ENCODE peak calls at places on chromosomes 2 and 18, in ten cellular contexts. W is H1, E is NB4, Q is heart right ventricle, O is HCT116, I is HepG2, F is transverse colon, S is neural progenitor cell, H is spleen, L is GM06990. X is an unnamed sample.

GRCh38 chr18:48165104-48165866 is 234.8 kb upstream of the SMAD2 start:
- DNase-seq in S (no peak), F (peak), L (no peak), O (no peak), Q (no peak), I (peak), W (no peak), H (no peak), E (peak), X (no peak)

GRCh38 chr2:100141906-100142305 is 484 bp downstream of the AFF3 start:
- DNase-seq in L (no peak), Q (no peak), F (no peak), O (no peak), S (no peak), I (no peak), E (peak), W (no peak), H (no peak), X (no peak)

GRCh38 chr2:2890246-2890645 is 487.4 kb downstream of the EIPR1 start:
- DNase-seq in S (no peak), H (no peak), E (no peak), O (no peak), F (no peak), I (no peak), L (no peak), W (no peak), Q (no peak), X (no peak)

GRCh38 chr2:142997254-142997653 is 119.8 kb downstream of the KYNU start:
- DNase-seq in O (no peak), E (no peak), S (no peak), W (no peak), Q (no peak), H (no peak), L (no peak), F (no peak), I (no peak), X (no peak)

GRCh38 chr2:234793211-234793610 is 158.6 kb upstream of the SH3BP4 start:
- DNase-seq in E (no peak), F (no peak), Q (no peak), I (no peak), S (no peak), W (no peak), O (no peak), L (no peak), H (no peak), X (no peak)

GRCh38 chr2:229586746-229587705 is 127.3 kb downstream of the DNER start:
- DNase-seq in W (peak), O (peak), S (peak), I (peak), Q (peak), L (no peak), H (peak), F (peak), E (peak), X (peak)

GRCh38 chr18:30280861-30281470 is 761.6 kb downstream of the DSC3 start:
- DNase-seq in S (peak), E (peak), I (peak), Q (peak), O (peak), H (no peak), W (no peak), L (no peak), F (no peak), X (peak)

GRCh38 chr2:62208758-62209114 is 12.8 kb downstream of the B3GNT2 start:
- DNase-seq in Q (no peak), I (no peak), O (no peak), S (no peak), F (no peak), H (no peak), E (no peak), W (no peak), L (no peak), X (no peak)

GRCh38 chr2:99608861-99609260 is 119.0 kb upstream of the REV1 start:
- DNase-seq in W (no peak), L (no peak), E (no peak), O (no peak), Q (no peak), S (no peak), I (no peak), H (no peak), F (no peak), X (no peak)

GRCh38 chr18:56238576-56238975 is 399.8 kb downstream of the TXNL1 start:
- DNase-seq in O (no peak), S (no peak), E (peak), I (no peak), Q (no peak), W (no peak), L (no peak), H (no peak), F (no peak), X (peak)

GRCh38 chr2:109537565-109538221 is 76.1 kb downstream of the SEPTIN10 start:
- DNase-seq in H (no peak), O (no peak), E (no peak), S (no peak), Q (no peak), L (no peak), W (no peak), I (peak), F (no peak), X (peak)

GRCh38 chr18:4172491-4172890 is 282.6 kb downstream of the DLGAP1 start:
- DNase-seq in L (no peak), I (no peak), O (no peak), F (no peak), Q (no peak), W (no peak), E (no peak), H (no peak), S (no peak), X (no peak)

GRCh38 chr2:62894966-62895631 is 155.5 kb upstream of the OTX1 start:
- DNase-seq in I (no peak), H (no peak), O (no peak), L (no peak), E (no peak), Q (no peak), W (no peak), F (no peak), S (no peak), X (no peak)

GRCh38 chr2:206083602-206084467 is 2.1 kb downstream of the INO80D start:
- DNase-seq in S (peak), L (no peak), H (no peak), Q (no peak), W (peak), I (no peak), O (no peak), F (peak), E (peak), X (no peak)

GRCh38 chr2:10810175-10811161 is 2.1 kb downstream of the PDIA6 start:
- DNase-seq in O (no peak), W (no peak), E (peak), S (no peak), H (no peak), Q (no peak), I (no peak), F (no peak), L (peak), X (peak)

GRCh38 chr2:120596990-120597594 is 138.6 kb upstream of the GLI2 start:
- DNase-seq in L (no peak), Q (peak), F (peak), W (no peak), S (peak), E (peak), I (no peak), H (peak), O (no peak), X (peak)

GRCh38 chr2:152950125-152950524 is 231.7 kb downstream of the ARL6IP6 start:
- DNase-seq in I (no peak), O (no peak), Q (no peak), F (no peak), E (peak), L (no peak), W (peak), H (no peak), S (peak), X (peak)

GRCh38 chr18:31819106-31819924 is 58.6 kb upstream of the SLC25A52 start:
- DNase-seq in S (peak), Q (no peak), W (peak), L (no peak), E (peak), I (peak), H (no peak), F (no peak), O (peak), X (peak)

GRCh38 chr2:182426082-182426914 is 538 bp downstream of the PDE1A start:
- DNase-seq in L (no peak), Q (no peak), E (peak), I (no peak), S (no peak), F (no peak), H (no peak), O (no peak), W (no peak), X (peak)

GRCh38 chr2:182422864-182423263 is 4.0 kb downstream of the PDE1A start:
- DNase-seq in S (no peak), L (no peak), O (no peak), Q (no peak), F (no peak), E (no peak), I (no peak), W (no peak), H (no peak), X (no peak)

GRCh38 chr2:182432051-182432450 is 5.2 kb upstream of the PDE1A start:
- DNase-seq in L (no peak), Q (no peak), O (no peak), H (no peak), I (no peak), E (no peak), W (no peak), S (no peak), F (no peak), X (no peak)

GRCh38 chr2:182426915-182427233 is at the start of gene PDE1A:
- DNase-seq in W (no peak), F (peak), O (no peak), S (no peak), I (no peak), L (no peak), E (no peak), Q (peak), H (no peak), X (no peak)
- H3K4me3 ChIP-seq in W (no peak), F (peak), O (no peak), S (no peak), I (no peak), L (no peak), E (no peak), Q (peak), H (peak), X (no peak)

GRCh38 chr18:64103979-64104378 is 44.9 kb downstream of the LINC00305 start:
- DNase-seq in L (no peak), W (peak), I (peak), F (no peak), H (no peak), Q (no peak), S (peak), E (no peak), O (no peak), X (no peak)
- TF ChIP-seq CTCF in L (no peak), W (peak), I (peak), F (no peak), H (no peak), Q (no peak), S (peak), E (peak), O (peak), X (no peak)

GRCh38 chr2:191018663-191019119 is 4.7 kb upstream of the STAT1 start:
- DNase-seq in L (no peak), H (no peak), S (no peak), O (no peak), I (no peak), E (peak), W (no peak), F (no peak), Q (no peak), X (no peak)
- H3K4me3 ChIP-seq in L (no peak), H (no peak), S (no peak), O (no peak), I (no peak), E (no peak), W (no peak), F (no peak), Q (no peak), X (no peak)

DNA sequence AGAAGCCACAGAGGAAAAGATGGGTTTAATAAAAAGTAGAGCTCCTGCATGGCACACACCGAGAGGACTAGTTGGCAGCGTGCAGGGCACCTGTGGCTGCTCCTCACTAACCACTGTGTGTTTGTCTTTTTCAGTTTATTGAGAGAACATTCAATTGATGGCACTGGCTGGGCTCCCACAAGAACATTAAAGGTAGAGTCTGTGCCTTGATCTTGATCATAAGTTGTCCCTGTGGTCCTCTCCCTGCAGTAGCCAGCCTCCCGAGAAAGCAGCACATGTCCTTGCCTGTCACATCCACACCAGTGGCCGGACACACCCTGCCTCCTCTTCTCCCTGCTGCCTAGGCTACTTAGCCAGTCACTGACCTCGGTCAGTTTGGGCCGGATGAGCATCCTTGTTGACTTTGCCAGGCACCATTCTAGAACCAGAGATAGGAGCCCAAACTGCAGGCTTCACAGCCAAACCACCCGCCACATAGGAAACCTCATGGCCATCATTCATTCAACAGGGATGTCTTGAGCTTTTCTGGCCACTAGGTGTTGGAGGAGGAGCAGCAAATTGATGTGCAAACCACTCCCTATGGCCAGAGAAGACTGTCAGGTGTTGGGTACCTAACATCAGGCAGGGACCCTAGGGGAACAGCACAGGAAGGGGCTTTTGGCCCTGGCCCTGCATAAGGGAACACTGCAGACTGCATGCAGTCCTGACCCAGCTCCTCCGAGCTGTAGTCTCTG is 30.2 kb upstream of the SCLY start:
- DNase-seq in F (no peak), S (no peak), H (no peak), W (no peak), O (no peak), L (no peak), Q (no peak), I (no peak), E (no peak), X (no peak)
- TF ChIP-seq CTCF in F (no peak), S (no peak), H (no peak), W (no peak), O (peak), L (no peak), Q (no peak), I (peak), E (peak), X (no peak)

GRCh38 chr2:222813177-222813843 is 47.5 kb upstream of the ACSL3 start:
- DNase-seq in O (no peak), F (no peak), S (no peak), E (no peak), W (no peak), I (no peak), H (no peak), L (peak), Q (no peak), X (peak)
- H3K4me3 ChIP-seq in O (no peak), F (no peak), S (no peak), E (no peak), W (no peak), I (no peak), H (no peak), L (no peak), Q (no peak), X (no peak)

GRCh38 chr2:69554981-69555380 is 88.6 kb downstream of the AAK1 start:
- DNase-seq in E (peak), Q (peak), H (no peak), I (no peak), F (no peak), W (no peak), S (no peak), O (no peak), L (no peak), X (no peak)

GRCh38 chr2:69559696-69560482 is 83.7 kb downstream of the AAK1 start:
- DNase-seq in L (no peak), O (peak), E (peak), W (no peak), S (peak), I (peak), H (no peak), Q (no peak), F (no peak), X (peak)

GRCh38 chr2:69561041-69561550 is 82.4 kb downstream of the AAK1 start:
- DNase-seq in F (no peak), E (no peak), I (no peak), Q (no peak), H (no peak), O (no peak), W (no peak), L (no peak), S (no peak), X (no peak)

GRCh38 chr2:69554568-69554967 is 89.0 kb downstream of the AAK1 start:
- DNase-seq in Q (no peak), O (no peak), E (no peak), H (no peak), I (no peak), F (no peak), W (no peak), L (peak), S (no peak), X (no peak)

GRCh38 chr2:69556008-69556407 is 87.5 kb downstream of the AAK1 start:
- DNase-seq in Q (no peak), I (no peak), F (no peak), H (no peak), L (no peak), S (no peak), E (no peak), O (no peak), W (no peak), X (no peak)
- TF ChIP-seq CTCF in Q (no peak), I (no peak), F (no peak), H (no peak), L (no peak), S (no peak), E (no peak), O (no peak), W (no peak), X (no peak)

GRCh38 chr2:29012211-29012681 is 31.1 kb downstream of the TOGARAM2 start:
- DNase-seq in Q (peak), L (peak), S (no peak), W (no peak), O (no peak), I (no peak), F (peak), E (peak), H (peak), X (no peak)

GRCh38 chr2:29013046-29013780 is 32.1 kb downstream of the TOGARAM2 start:
- DNase-seq in O (no peak), L (no peak), Q (no peak), W (no peak), E (peak), H (peak), S (no peak), I (no peak), F (no peak), X (no peak)

GRCh38 chr2:29010946-29011649 is 30.0 kb downstream of the TOGARAM2 start:
- DNase-seq in L (no peak), Q (peak), W (no peak), F (peak), O (no peak), S (peak), H (peak), I (no peak), E (peak), X (peak)

GRCh38 chr2:29009711-29010677 is 28.9 kb downstream of the TOGARAM2 start:
- DNase-seq in W (no peak), S (no peak), I (no peak), E (peak), Q (no peak), L (no peak), O (no peak), H (peak), F (no peak), X (no peak)

DNA sequence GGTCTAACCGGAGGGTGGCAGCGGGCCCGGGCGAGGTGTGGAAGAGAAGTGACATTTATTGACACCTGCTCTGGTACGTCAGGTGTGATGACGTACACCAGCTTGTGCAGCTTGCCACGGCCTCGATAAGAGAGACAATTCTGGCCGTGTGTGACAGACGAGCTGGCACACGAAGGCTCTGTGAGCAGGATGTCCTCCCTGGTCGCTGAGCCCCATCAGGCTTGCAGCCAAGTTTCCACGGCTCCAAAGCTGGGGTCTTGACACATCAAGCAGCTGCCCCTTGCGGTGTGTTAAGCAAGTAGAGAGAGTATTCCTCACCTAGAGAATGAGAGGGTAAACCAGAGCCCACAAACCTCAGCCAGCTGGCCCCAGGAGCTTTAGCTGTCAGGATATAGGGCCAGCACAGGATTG is 30.6 kb downstream of the TOGARAM2 start:
- DNase-seq in S (no peak), W (no peak), F (peak), H (peak), E (peak), L (no peak), O (no peak), Q (peak), I (no peak), X (no peak)
- H3K4me3 ChIP-seq in S (no peak), W (no peak), F (no peak), H (no peak), E (peak), L (no peak), O (no peak), Q (no peak), I (no peak), X (no peak)

GRCh38 chr18:70074091-70074490 is 126.4 kb upstream of the CD226 start:
- DNase-seq in O (no peak), Q (no peak), W (no peak), L (no peak), F (no peak), I (no peak), S (no peak), E (no peak), H (no peak), X (peak)

GRCh38 chr18:70072678-70073077 is 125.0 kb upstream of the CD226 start:
- DNase-seq in Q (no peak), W (no peak), L (no peak), H (no peak), S (no peak), I (peak), O (no peak), E (no peak), F (no peak), X (peak)

GRCh38 chr18:70069965-70070364 is 122.3 kb upstream of the CD226 start:
- DNase-seq in O (no peak), E (no peak), L (no peak), Q (no peak), H (no peak), S (no peak), W (no peak), F (no peak), I (no peak), X (no peak)

GRCh38 chr18:70073442-70073841 is 125.8 kb upstream of the CD226 start:
- DNase-seq in E (no peak), O (no peak), H (no peak), S (no peak), W (no peak), Q (no peak), F (no peak), I (no peak), L (no peak), X (no peak)

GRCh38 chr18:70075906-70076305 is 128.2 kb upstream of the CD226 start:
- DNase-seq in S (no peak), L (no peak), H (no peak), E (no peak), Q (no peak), F (no peak), W (no peak), O (no peak), I (no peak), X (no peak)
- TF ChIP-seq CTCF in S (no peak), L (no peak), H (no peak), E (no peak), Q (no peak), F (no peak), W (no peak), O (no peak), I (no peak), X (peak)

GRCh38 chr2:104845552-104845931 is 8.4 kb upstream of the POU3F3 start:
- DNase-seq in L (no peak), H (no peak), I (no peak), W (no peak), S (peak), E (no peak), O (no peak), F (no peak), Q (no peak), X (no peak)
- H3K4me3 ChIP-seq in L (no peak), H (no peak), I (no peak), W (peak), S (peak), E (no peak), O (no peak), F (no peak), Q (no peak), X (no peak)

GRCh38 chr2:196502413-196502812 is 137.1 kb upstream of the CCDC150 start:
- DNase-seq in S (no peak), O (no peak), Q (no peak), L (no peak), E (no peak), F (no peak), W (no peak), H (no peak), I (no peak), X (no peak)
- TF ChIP-seq CTCF in S (no peak), O (no peak), Q (no peak), L (no peak), E (no peak), F (no peak), W (no peak), H (no peak), I (no peak), X (no peak)

X was measured in fibroblast of mammary gland.